ENCODE peak calls at places on chromosome 20, in nine cellular contexts. Z, U, H, X, D, S, W, Y and T are unnamed samples.

GRCh38 chr20:40160151-40160550 is 528.9 kb downstream of the MAFB start:
- DNase-seq in Z (no peak), S (peak), W (peak), H (peak), Y (no peak), X (peak), D (peak), U (peak), T (peak)

GRCh38 chr20:36099106-36099505 is 55.4 kb upstream of the EPB41L1 start:
- DNase-seq in W (no peak), Z (no peak), H (no peak), U (no peak), Y (no peak), S (no peak), X (no peak), D (no peak), T (no peak)

GRCh38 chr20:3729811-3730550 is 2.5 kb upstream of the HSPA12B start:
- DNase-seq in Y (no peak), Z (no peak), X (peak), S (no peak), W (no peak), D (no peak), H (no peak), U (no peak), T (no peak)

GRCh38 chr20:21503345-21503744 is 10.5 kb downstream of the NKX2-2 start:
- DNase-seq in S (peak), Y (peak), U (no peak), H (peak), W (no peak), X (no peak), D (peak), Z (peak), T (no peak)

GRCh38 chr20:60138263-60139127 is 180.3 kb downstream of the CDH26 start:
- DNase-seq in W (no peak), S (no peak), Z (peak), U (no peak), X (peak), D (peak), H (no peak), Y (no peak), T (no peak)

GRCh38 chr20:61986762-61987321 is 78.8 kb downstream of the TAF4 start:
- DNase-seq in X (no peak), D (no peak), Z (no peak), H (no peak), W (no peak), Y (no peak), U (no peak), S (no peak), T (no peak)

GRCh38 chr20:4769328-4769727 is 47.6 kb downstream of the PRND start:
- DNase-seq in W (no peak), U (no peak), D (no peak), Z (no peak), H (no peak), X (no peak), S (no peak), Y (no peak), T (no peak)

GRCh38 chr20:49775229-49775693 is 37.4 kb upstream of the SLC9A8 start:
- DNase-seq in S (peak), H (no peak), D (peak), Z (peak), Y (peak), W (peak), U (no peak), X (peak), T (no peak)

GRCh38 chr20:53708129-53708968 is 114.7 kb upstream of the ZNF217 start:
- DNase-seq in H (no peak), Z (peak), S (peak), U (no peak), D (peak), Y (no peak), X (no peak), W (no peak), T (no peak)

GRCh38 chr20:48294196-48294595 is 508.9 kb upstream of the SULF2 start:
- DNase-seq in S (peak), H (no peak), W (no peak), Y (peak), U (no peak), D (peak), Z (peak), X (no peak), T (no peak)

GRCh38 chr20:24741673-24742072 is 207.4 kb upstream of the CST7 start:
- DNase-seq in Z (no peak), Y (no peak), U (no peak), W (no peak), D (no peak), S (no peak), X (no peak), H (no peak), T (no peak)

GRCh38 chr20:18361678-18362077 is 73.4 kb downstream of the ZNF133 start:
- DNase-seq in X (no peak), U (no peak), Y (no peak), S (no peak), H (no peak), W (no peak), D (no peak), Z (no peak), T (no peak)

GRCh38 chr20:774016-774679 is 5.8 kb upstream of the SLC52A3 start:
- DNase-seq in Y (no peak), S (no peak), Z (no peak), X (no peak), D (no peak), U (no peak), W (no peak), H (no peak), T (no peak)

GRCh38 chr20:63846938-63847373 is 14.3 kb upstream of the ABHD16B start:
- DNase-seq in H (no peak), Z (no peak), W (no peak), U (no peak), X (no peak), S (no peak), Y (no peak), D (no peak), T (no peak)

GRCh38 chr20:11697055-11697454 is 220.6 kb upstream of the BTBD3 start:
- DNase-seq in U (no peak), Z (no peak), X (no peak), W (no peak), S (no peak), H (no peak), Y (no peak), D (no peak), T (no peak)

GRCh38 chr20:38450412-38450975 is 15.4 kb upstream of the SNHG17 start:
- DNase-seq in W (no peak), H (no peak), U (no peak), D (peak), Z (no peak), X (no peak), Y (no peak), S (peak), T (no peak)

GRCh38 chr20:21102691-21103311 is 3.4 kb downstream of the LINC00237 start:
- DNase-seq in S (no peak), U (no peak), Z (no peak), H (no peak), Y (no peak), X (peak), D (peak), W (peak), T (no peak)

GRCh38 chr20:48102076-48102787 is 317.0 kb upstream of the SULF2 start:
- DNase-seq in D (no peak), H (no peak), W (no peak), Y (no peak), X (no peak), U (no peak), S (no peak), Z (no peak), T (no peak)

GRCh38 chr20:53655909-53656652 is 62.4 kb upstream of the ZNF217 start:
- DNase-seq in H (no peak), U (no peak), Z (no peak), X (no peak), Y (no peak), W (no peak), D (peak), S (peak), T (no peak)

GRCh38 chr20:57615472-57615855 is 4.8 kb downstream of the ZBP1 start:
- DNase-seq in S (no peak), W (no peak), U (no peak), Z (no peak), Y (no peak), D (no peak), X (peak), H (no peak), T (no peak)

GRCh38 chr20:31859998-31860380 is 10.3 kb downstream of the DUSP15 start:
- DNase-seq in W (no peak), D (no peak), H (no peak), S (no peak), Y (no peak), X (no peak), U (no peak), Z (no peak), T (no peak)

GRCh38 chr20:40457404-40457803 is 231.6 kb downstream of the MAFB start:
- DNase-seq in W (no peak), Y (no peak), U (no peak), Z (no peak), D (no peak), S (no peak), X (no peak), H (no peak), T (no peak)

GRCh38 chr20:11219192-11219591 is 545.4 kb upstream of the JAG1 start:
- DNase-seq in Z (no peak), S (no peak), H (no peak), Y (no peak), U (no peak), W (no peak), D (no peak), X (no peak), T (no peak)

GRCh38 chr20:59032713-59033059 is 551 bp upstream of the ATP5F1E start:
- DNase-seq in Z (no peak), W (no peak), Y (peak), X (no peak), S (no peak), D (no peak), H (no peak), U (peak), T (no peak)